ENCODE peak calls at places on chromosomes 3 and 15, in five cellular contexts. N is GM12878, P is H1, E is K562, Q is HepG2. J is an unnamed sample.
A peak's percentile ranks its signal among the peaks of the same experiment; 100 is the strongest.

GRCh38 chr15:99777144-99777543 is 43.9 kb upstream of the LYSMD4 start:
- DNase-seq in N (no peak), P (no peak), E (no peak), Q (no peak), J (no peak)

GRCh38 chr3:38487323-38487722 is 8.8 kb upstream of the EXOG start:
- DNase-seq in N (peak; percentile 26), P (no peak), E (no peak), Q (no peak), J (no peak)

GRCh38 chr15:51229907-51230328 is 108.5 kb downstream of the CYP19A1 start:
- DNase-seq in N (no peak), P (no peak), E (no peak), Q (peak; percentile 8), J (no peak)

GRCh38 chr3:179436517-179436916 is 14.8 kb downstream of the GNB4 start:
- DNase-seq in N (no peak), P (no peak), E (no peak), Q (no peak), J (no peak)

GRCh38 chr3:13480340-13481318 is 523 bp downstream of the HDAC11 start:
- DNase-seq in N (no peak), P (no peak), E (no peak), Q (no peak), J (no peak)

GRCh38 chr15:77909131-77909940 is 168.2 kb downstream of the TBC1D2B start:
- DNase-seq in N (no peak), P (no peak), E (no peak), Q (no peak), J (no peak)

GRCh38 chr15:75309711-75310110 is 26.2 kb upstream of the COMMD4 start:
- DNase-seq in N (no peak), P (no peak), E (no peak), Q (peak; percentile 30), J (no peak)

GRCh38 chr3:32994045-32994444 is 42.6 kb downstream of the CCR4 start:
- DNase-seq in N (no peak), P (no peak), E (no peak), Q (no peak), J (no peak)

GRCh38 chr15:68389936-68390790 is 41.8 kb downstream of the ITGA11 start:
- DNase-seq in N (peak; percentile 37), P (peak; percentile 20), E (no peak), Q (no peak), J (no peak)

GRCh38 chr15:51144021-51144532 is 49.4 kb upstream of the TNFAIP8L3 start:
- DNase-seq in N (no peak), P (no peak), E (peak; percentile 19), Q (no peak), J (no peak)

GRCh38 chr3:15768421-15769255 is 29.1 kb downstream of the ANKRD28 start:
- DNase-seq in N (peak; percentile 65), P (no peak), E (no peak), Q (peak; percentile 83), J (peak; percentile 83)

GRCh38 chr3:10907262-10907661 is 85.3 kb upstream of the SLC6A1 start:
- DNase-seq in N (no peak), P (no peak), E (no peak), Q (no peak), J (no peak)

GRCh38 chr3:184636774-184637316 is 75.0 kb downstream of the MAGEF1 start:
- DNase-seq in N (no peak), P (no peak), E (no peak), Q (no peak), J (no peak)

GRCh38 chr15:83940136-83940535 is 286.2 kb downstream of the ADAMTSL3 start:
- DNase-seq in N (no peak), P (no peak), E (no peak), Q (no peak), J (no peak)

GRCh38 chr3:100492059-100492809 is at the start of gene TMEM45A:
- DNase-seq in N (peak; percentile 72), P (peak; percentile 98), E (peak; percentile 98), Q (peak; percentile 88), J (peak; percentile 68)

GRCh38 chr3:183360971-183361624 is 67.3 kb downstream of the MCF2L2 start:
- DNase-seq in N (no peak), P (no peak), E (no peak), Q (no peak), J (no peak)

GRCh38 chr3:103055021-103055420 is 620.2 kb downstream of the ZPLD1 start:
- DNase-seq in N (no peak), P (no peak), E (no peak), Q (no peak), J (no peak)

GRCh38 chr3:103056552-103056951 is 621.7 kb downstream of the ZPLD1 start:
- DNase-seq in N (no peak), P (no peak), E (no peak), Q (peak; percentile 2), J (no peak)

GRCh38 chr3:103059481-103059880 is 624.7 kb downstream of the ZPLD1 start:
- DNase-seq in N (no peak), P (no peak), E (no peak), Q (no peak), J (no peak)

GRCh38 chr3:103057477-103057876 is 622.7 kb downstream of the ZPLD1 start:
- DNase-seq in N (no peak), P (no peak), E (no peak), Q (no peak), J (no peak)

DNA sequence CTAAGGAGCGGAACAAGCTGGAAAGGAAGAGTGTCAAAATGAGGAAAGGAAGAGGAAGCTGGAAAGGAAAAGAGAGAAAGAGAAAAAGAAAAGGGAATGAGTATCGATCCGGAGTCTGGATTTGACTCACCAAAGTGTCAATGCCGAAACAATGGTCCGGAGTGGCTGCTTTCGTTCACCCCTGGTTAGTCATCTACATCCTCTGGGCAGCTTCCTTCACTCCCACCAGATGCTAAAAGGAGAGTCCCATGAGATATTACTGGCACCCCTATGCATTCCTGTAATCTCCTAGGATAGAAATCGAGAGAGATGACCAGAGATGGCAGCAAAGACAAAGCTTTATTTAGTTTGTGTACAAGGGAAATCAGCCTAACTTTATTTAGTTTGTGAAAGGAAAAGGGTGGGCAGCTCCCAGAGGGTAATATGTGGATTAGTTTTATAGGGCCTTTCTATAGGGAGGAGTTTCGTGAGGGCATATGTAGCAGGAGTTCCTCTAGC is 622.2 kb downstream of the ZPLD1 start:
- DNase-seq in N (no peak), P (no peak), E (no peak), Q (no peak), J (no peak)
- TF ChIP-seq CTCF in N (no peak), P (no peak), E (no peak), Q (no peak), J (no peak)

GRCh38 chr3:134459506-134460041 is 26.2 kb downstream of the ANAPC13 start:
- DNase-seq in N (no peak), P (no peak), E (no peak), Q (no peak), J (no peak)
- TF ChIP-seq SIN3A in N (no peak), P (no peak), E (no peak), Q (no peak), J (no peak)

GRCh38 chr3:46411271-46411670 is 4.2 kb downstream of the CCRL2 start:
- DNase-seq in N (no peak), P (no peak), E (no peak), Q (no peak), J (no peak)
- TF ChIP-seq CTCF in N (no peak), P (no peak), E (peak; percentile 21), Q (no peak), J (no peak)

GRCh38 chr15:70319466-70319865 is 221.7 kb upstream of the TLE3 start:
- DNase-seq in N (peak; percentile 86), P (no peak), E (no peak), Q (no peak), J (no peak)

GRCh38 chr15:70321106-70321809 is 223.5 kb upstream of the TLE3 start:
- DNase-seq in N (no peak), P (peak; percentile 22), E (no peak), Q (no peak), J (no peak)

GRCh38 chr15:70318996-70319465 is 221.3 kb upstream of the TLE3 start:
- DNase-seq in N (no peak), P (no peak), E (no peak), Q (no peak), J (no peak)

GRCh38 chr15:70318594-70318993 is 220.9 kb upstream of the TLE3 start:
- DNase-seq in N (no peak), P (no peak), E (no peak), Q (no peak), J (no peak)

GRCh38 chr15:70320077-70320830 is 222.5 kb upstream of the TLE3 start:
- DNase-seq in N (no peak), P (no peak), E (no peak), Q (no peak), J (no peak)
- TF ChIP-seq SIN3A in N (no peak), P (no peak), E (no peak), Q (no peak), J (no peak)

J was measured in Panc1.